ENCODE peak calls at places on chromosomes 12 and 14, in six cellular contexts. Y, C, T, N, M and W are unnamed samples.
A peak's percentile ranks its signal among the peaks of the same experiment; 100 is the strongest.

GRCh38 chr12:11797317-11797913 is 147.9 kb downstream of the ETV6 start:
- DNase-seq in Y (no peak), C (peak; percentile 37), T (peak; percentile 97), N (no peak), M (no peak), W (no peak)

GRCh38 chr14:65961004-65961403 is 525.2 kb upstream of the CCDC196 start:
- DNase-seq in Y (peak; percentile 47), C (peak; percentile 44), T (peak; percentile 7), N (no peak), M (no peak), W (no peak)

GRCh38 chr12:67111182-67111581 is 158.0 kb upstream of the CAND1 start:
- DNase-seq in Y (peak; percentile 60), C (no peak), T (no peak), N (no peak), M (no peak), W (no peak)

GRCh38 chr14:105069887-105070759 is 4.9 kb upstream of the GPR132 start:
- DNase-seq in Y (no peak), C (no peak), T (peak; percentile 33), N (no peak), M (no peak), W (peak; percentile 42)

GRCh38 chr14:52402812-52403526 is 88.9 kb downstream of the PTGER2 start:
- DNase-seq in Y (no peak), C (no peak), T (peak; percentile 72), N (no peak), M (no peak), W (no peak)

GRCh38 chr12:77256924-77257323 is 191.6 kb upstream of the E2F7 start:
- DNase-seq in Y (no peak), C (no peak), T (no peak), N (no peak), M (no peak), W (no peak)

GRCh38 chr12:27109339-27110023 is 27.1 kb upstream of the C12orf71 start:
- DNase-seq in Y (no peak), C (no peak), T (no peak), N (no peak), M (no peak), W (no peak)

GRCh38 chr14:74793506-74794155 is 30.5 kb downstream of the YLPM1 start:
- DNase-seq in Y (no peak), C (no peak), T (no peak), N (no peak), M (no peak), W (no peak)

GRCh38 chr12:53268009-53268636 is at the start of gene ESPL1:
- DNase-seq in Y (peak; percentile 73), C (peak; percentile 75), T (peak; percentile 75), N (peak; percentile 83), M (peak; percentile 54), W (peak; percentile 68)

GRCh38 chr14:39395555-39396254 is 36.5 kb downstream of the FBXO33 start:
- DNase-seq in Y (no peak), C (no peak), T (peak; percentile 39), N (no peak), M (no peak), W (no peak)

GRCh38 chr14:87996276-87996592 is 3.3 kb upstream of the GALC start:
- DNase-seq in Y (no peak), C (no peak), T (peak; percentile 39), N (no peak), M (no peak), W (no peak)

GRCh38 chr14:68694516-68695235 is 98.2 kb downstream of the ZFP36L1 start:
- DNase-seq in Y (no peak), C (no peak), T (peak; percentile 22), N (no peak), M (no peak), W (no peak)

GRCh38 chr14:28461379-28461778 is 305.2 kb upstream of the FOXG1 start:
- DNase-seq in Y (no peak), C (no peak), T (no peak), N (no peak), M (no peak), W (no peak)

GRCh38 chr14:54200726-54201125 is 196.1 kb upstream of the CDKN3 start:
- DNase-seq in Y (no peak), C (no peak), T (peak; percentile 78), N (no peak), M (no peak), W (no peak)

GRCh38 chr14:31934767-31935266 is 142.3 kb upstream of the ARHGAP5 start:
- DNase-seq in Y (peak; percentile 23), C (no peak), T (peak; percentile 41), N (peak; percentile 37), M (no peak), W (no peak)

GRCh38 chr12:34396861-34397590 is 374.7 kb downstream of the ALG10 start:
- DNase-seq in Y (peak; percentile 2), C (peak; percentile 5), T (no peak), N (peak; percentile 3), M (peak; percentile 2), W (peak; percentile 28)

GRCh38 chr12:25497021-25497420 is 56.1 kb downstream of the LMNTD1 start:
- DNase-seq in Y (no peak), C (no peak), T (no peak), N (no peak), M (no peak), W (no peak)

GRCh38 chr14:104967414-104968152 is 10.6 kb downstream of the AHNAK2 start:
- DNase-seq in Y (no peak), C (peak; percentile 64), T (no peak), N (peak; percentile 37), M (peak; percentile 62), W (peak; percentile 56)

GRCh38 chr14:32367501-32367900 is 38.4 kb downstream of the AKAP6 start:
- DNase-seq in Y (no peak), C (no peak), T (no peak), N (no peak), M (no peak), W (no peak)

GRCh38 chr14:89855961-89856360 is 98.6 kb downstream of the EFCAB11 start:
- DNase-seq in Y (no peak), C (no peak), T (peak; percentile 89), N (no peak), M (no peak), W (no peak)

GRCh38 chr12:62272936-62273552 is 12.8 kb downstream of the USP15 start:
- DNase-seq in Y (no peak), C (no peak), T (no peak), N (no peak), M (no peak), W (no peak)

GRCh38 chr12:67750528-67751183 is 102.1 kb downstream of the DYRK2 start:
- DNase-seq in Y (no peak), C (no peak), T (no peak), N (no peak), M (no peak), W (no peak)

GRCh38 chr14:100292776-100293461 is 13.3 kb downstream of the SLC25A29 start:
- DNase-seq in Y (peak; percentile 2), C (no peak), T (no peak), N (peak; percentile 22), M (no peak), W (peak; percentile 41)

GRCh38 chr12:1305063-1305434 is 289.3 kb downstream of the FBXL14 start:
- DNase-seq in Y (no peak), C (no peak), T (no peak), N (no peak), M (no peak), W (no peak)

GRCh38 chr12:49974231-49974675 is 1.5 kb downstream of the AQP6 start:
- DNase-seq in Y (peak; percentile 72), C (peak; percentile 69), T (peak; percentile 64), N (peak; percentile 58), M (no peak), W (peak; percentile 73)

GRCh38 chr12:46617167-46617566 is 208.6 kb downstream of the SLC38A4 start:
- DNase-seq in Y (peak; percentile 14), C (no peak), T (peak; percentile 70), N (no peak), M (no peak), W (no peak)

GRCh38 chr12:114476159-114476558 is 70.2 kb upstream of the TBX5 start:
- DNase-seq in Y (no peak), C (no peak), T (peak; percentile 66), N (no peak), M (no peak), W (no peak)

GRCh38 chr12:90959538-90960139 is 4.7 kb upstream of the CCER1 start:
- DNase-seq in Y (peak; percentile 30), C (no peak), T (peak; percentile 58), N (no peak), M (peak; percentile 23), W (no peak)

GRCh38 chr12:90954428-90954827 is 548 bp downstream of the CCER1 start:
- DNase-seq in Y (no peak), C (no peak), T (no peak), N (no peak), M (no peak), W (no peak)

GRCh38 chr12:90954921-90955320 is at the start of gene CCER1:
- DNase-seq in Y (no peak), C (no peak), T (no peak), N (no peak), M (no peak), W (no peak)

GRCh38 chr12:90961154-90961553 is 6.2 kb upstream of the CCER1 start:
- DNase-seq in Y (no peak), C (no peak), T (no peak), N (no peak), M (no peak), W (no peak)

DNA sequence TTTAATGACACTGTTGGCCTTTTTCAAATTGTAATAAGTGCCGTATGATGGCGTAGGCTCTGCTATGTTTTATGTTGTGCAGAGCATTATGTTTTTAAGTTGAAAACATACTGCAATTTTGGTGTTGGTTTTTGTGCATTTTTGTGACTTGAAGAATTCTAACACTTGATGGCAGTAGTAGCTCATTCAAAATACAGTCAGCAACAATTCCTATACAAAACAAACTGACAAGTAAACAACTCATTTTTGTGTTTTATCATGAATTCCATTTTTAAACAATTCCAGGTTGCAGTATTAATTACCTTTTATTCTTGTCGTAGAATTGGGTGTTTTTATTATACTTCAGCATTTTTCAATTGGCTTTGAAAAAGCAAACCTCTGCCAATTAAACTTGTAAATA is 4.0 kb upstream of the CCER1 start:
- DNase-seq in Y (no peak), C (no peak), T (peak; percentile 31), N (no peak), M (no peak), W (no peak)
- TF ChIP-seq CTCF in Y (no peak), C (no peak), T (peak; percentile 46), N (peak; percentile 32), M (no peak), W (no peak)

GRCh38 chr12:125674554-125674953 is 609.3 kb downstream of the AACS start:
- DNase-seq in Y (no peak), C (no peak), T (no peak), N (no peak), M (no peak), W (no peak)
- H3K4me3 ChIP-seq in Y (no peak overlapping the region), C (no peak overlapping the region), T (no peak overlapping the region), N (no peak overlapping the region), M (no peak overlapping the region), W (no peak overlapping the region)

DNA sequence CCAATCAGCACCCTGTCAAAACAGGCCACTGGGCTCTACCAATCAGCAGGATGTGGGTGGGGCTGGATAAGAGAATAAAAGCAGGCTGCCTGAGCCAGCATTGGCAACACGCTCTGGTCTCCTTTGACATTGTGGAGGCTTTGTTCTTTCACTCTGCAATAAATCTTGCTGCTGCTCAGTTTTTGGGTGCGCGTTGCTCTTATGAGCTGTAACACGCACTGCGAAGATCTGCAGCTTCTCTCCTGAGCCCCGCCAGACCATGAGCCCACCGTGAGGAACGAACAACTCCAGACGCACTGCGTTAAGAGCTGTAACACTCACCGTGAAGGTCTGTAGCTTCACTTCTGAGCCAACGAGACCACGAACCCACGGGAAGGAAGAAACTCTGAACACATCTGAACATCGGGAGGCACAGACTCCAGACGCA is 8.4 kb upstream of the PIANP start:
- DNase-seq in Y (no peak), C (no peak), T (no peak), N (no peak), M (no peak), W (no peak)
- TF ChIP-seq POLR2A in Y (no peak), C (no peak), T (no peak), N (no peak), M (no peak), W (no peak)

GRCh38 chr14:93184391-93185332 is at the start of the genes LYSET and MOAP1:
- DNase-seq in Y (peak; percentile 88), C (peak; percentile 89), T (peak; percentile 79), N (peak; percentile 89), M (peak; percentile 84), W (peak; percentile 92)
- TF ChIP-seq CTCF in Y (peak; percentile 9), C (peak; percentile 4), T (peak; percentile 14), N (peak; percentile 28), M (peak; percentile 28), W (peak; percentile 30)